ENCODE peak calls at places on chromosomes 11 and 22, in nine cellular contexts. One of them, this sample, is unnamed.
A peak's percentile ranks its signal among the peaks of the same experiment; 100 is the strongest.

GRCh38 chr11:77361184-77361583 is 59.7 kb upstream of the GDPD4 start:
- DNase-seq in PC-3: no peak
- DNase-seq in GM23338: peak; percentile 79
- DNase-seq in mammary epithelial cell: peak; percentile 25
- DNase-seq in HepG2: no peak
- DNase-seq in K562: no peak
- DNase-seq in GM23248: peak; percentile 43
- DNase-seq in fibroblast of lung: peak; percentile 87
- DNase-seq in HCT116: no peak
- DNase-seq in this sample: peak; percentile 3

GRCh38 chr11:70372076-70372475 is 26.3 kb upstream of the CTTN start:
- DNase-seq in HCT116: no peak
- DNase-seq in K562: no peak
- DNase-seq in mammary epithelial cell: no peak
- DNase-seq in fibroblast of lung: no peak
- DNase-seq in GM23338: no peak
- DNase-seq in PC-3: no peak
- DNase-seq in HepG2: no peak
- DNase-seq in GM23248: no peak
- DNase-seq in this sample: no peak

GRCh38 chr11:69598147-69598546 is 42.8 kb upstream of the CCND1 start:
- DNase-seq in PC-3: peak; percentile 37
- DNase-seq in HCT116: no peak
- DNase-seq in fibroblast of lung: no peak
- DNase-seq in mammary epithelial cell: no peak
- DNase-seq in K562: no peak
- DNase-seq in GM23338: peak; percentile 16
- DNase-seq in HepG2: no peak
- DNase-seq in GM23248: no peak
- DNase-seq in this sample: no peak

GRCh38 chr11:29962243-29962642 is 54.6 kb downstream of the KCNA4 start:
- DNase-seq in fibroblast of lung: no peak
- DNase-seq in K562: no peak
- DNase-seq in GM23338: peak; percentile 87
- DNase-seq in HCT116: peak; percentile 1
- DNase-seq in PC-3: peak; percentile 14
- DNase-seq in mammary epithelial cell: peak; percentile 1
- DNase-seq in GM23248: peak; percentile 1
- DNase-seq in HepG2: no peak
- DNase-seq in this sample: peak; percentile 58

GRCh38 chr11:73428227-73428626 is 52.0 kb downstream of the RELT start:
- DNase-seq in HepG2: no peak
- DNase-seq in fibroblast of lung: no peak
- DNase-seq in PC-3: no peak
- DNase-seq in HCT116: no peak
- DNase-seq in GM23248: no peak
- DNase-seq in GM23338: no peak
- DNase-seq in K562: no peak
- DNase-seq in mammary epithelial cell: no peak
- DNase-seq in this sample: no peak

GRCh38 chr11:120031612-120032600 is 106.0 kb downstream of the TRIM29 start:
- DNase-seq in fibroblast of lung: no peak
- DNase-seq in mammary epithelial cell: no peak
- DNase-seq in HepG2: no peak
- DNase-seq in PC-3: no peak
- DNase-seq in HCT116: no peak
- DNase-seq in K562: no peak
- DNase-seq in GM23338: no peak
- DNase-seq in GM23248: no peak
- DNase-seq in this sample: no peak

GRCh38 chr11:64358907-64359711 is at the start of gene RPS6KA4:
- DNase-seq in mammary epithelial cell: peak; percentile 71
- DNase-seq in GM23338: peak; percentile 76
- DNase-seq in HCT116: no peak
- DNase-seq in K562: peak; percentile 92
- DNase-seq in GM23248: peak; percentile 92
- DNase-seq in fibroblast of lung: peak; percentile 64
- DNase-seq in PC-3: peak; percentile 82
- DNase-seq in HepG2: no peak
- DNase-seq in this sample: peak; percentile 88

GRCh38 chr11:2342981-2343380 is 34.1 kb upstream of the CD81 start:
- DNase-seq in GM23338: no peak
- DNase-seq in GM23248: peak; percentile 40
- DNase-seq in fibroblast of lung: no peak
- DNase-seq in HCT116: no peak
- DNase-seq in PC-3: no peak
- DNase-seq in mammary epithelial cell: peak; percentile 10
- DNase-seq in K562: no peak
- DNase-seq in HepG2: no peak
- DNase-seq in this sample: no peak

GRCh38 chr11:74462009-74462408 is 5.3 kb downstream of the KCNE3 start:
- DNase-seq in PC-3: no peak
- DNase-seq in GM23248: peak; percentile 18
- DNase-seq in fibroblast of lung: no peak
- DNase-seq in HCT116: no peak
- DNase-seq in HepG2: peak; percentile 66
- DNase-seq in GM23338: peak; percentile 11
- DNase-seq in mammary epithelial cell: no peak
- DNase-seq in K562: peak; percentile 58
- DNase-seq in this sample: peak; percentile 40

GRCh38 chr11:10906521-10906920 is 48.7 kb upstream of the ZBED5 start:
- DNase-seq in PC-3: peak; percentile 49
- DNase-seq in HCT116: no peak
- DNase-seq in GM23338: no peak
- DNase-seq in HepG2: no peak
- DNase-seq in GM23248: peak; percentile 70
- DNase-seq in fibroblast of lung: peak; percentile 57
- DNase-seq in mammary epithelial cell: no peak
- DNase-seq in K562: no peak
- DNase-seq in this sample: no peak

DNA sequence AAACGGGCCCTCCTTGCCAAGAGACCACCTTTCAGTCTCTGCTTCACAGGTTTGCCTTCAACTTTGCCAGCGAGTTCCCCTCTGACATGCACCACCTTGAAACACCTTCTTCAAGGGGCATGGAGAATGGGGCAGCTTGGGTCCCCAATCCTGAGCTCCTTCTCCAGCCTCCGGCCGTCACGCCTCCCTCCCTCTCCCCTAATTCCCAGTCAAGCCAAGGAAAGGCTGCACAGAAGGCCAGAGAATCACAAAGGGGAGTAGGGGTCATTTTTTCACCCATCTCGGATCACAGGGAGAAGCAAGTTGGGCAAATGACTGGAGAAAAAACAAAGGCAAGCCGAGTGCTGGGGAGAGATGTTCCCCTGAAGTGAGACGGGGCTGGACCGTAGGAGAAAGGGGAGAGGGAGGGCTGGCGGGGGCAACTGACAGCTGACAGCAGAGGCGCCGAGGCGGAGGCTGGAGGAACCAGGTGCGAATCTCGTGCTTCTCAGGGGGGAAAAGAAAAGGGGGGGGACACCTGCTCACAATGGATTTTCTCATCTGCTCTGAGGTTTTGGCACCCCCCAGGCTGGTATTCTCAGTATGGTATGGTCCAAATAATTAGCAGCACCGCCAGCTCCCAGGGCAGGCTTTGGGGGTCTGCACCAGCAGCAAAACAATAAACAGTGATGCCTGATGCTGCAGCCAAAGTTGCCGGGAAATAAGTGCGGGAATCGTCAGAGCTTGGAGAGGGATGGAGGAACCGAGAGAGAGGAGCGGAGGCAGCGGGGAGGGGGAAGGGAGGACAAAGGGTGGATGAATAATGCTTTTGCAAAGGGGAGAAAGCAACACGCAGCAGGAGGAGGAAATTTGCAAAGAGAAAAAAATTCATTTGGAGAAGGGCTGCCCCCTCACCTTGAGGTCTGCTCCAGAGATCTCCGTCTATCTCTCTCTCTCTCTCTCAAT is 649 bp downstream of the YPEL4 start:
- DNase-seq in GM23248: peak; percentile 68
- DNase-seq in K562: no peak
- DNase-seq in HepG2: no peak
- DNase-seq in mammary epithelial cell: no peak
- DNase-seq in PC-3: no peak
- DNase-seq in fibroblast of lung: peak; percentile 28
- DNase-seq in GM23338: peak; percentile 76
- DNase-seq in HCT116: no peak
- DNase-seq in this sample: peak; percentile 73
- TF ChIP-seq EZH2 in GM23248: no peak
- TF ChIP-seq EZH2 in K562: no peak
- TF ChIP-seq EZH2 in HepG2: no peak
- TF ChIP-seq EZH2 in mammary epithelial cell: no peak
- TF ChIP-seq EZH2 in PC-3: no peak
- TF ChIP-seq EZH2 in fibroblast of lung: no peak
- TF ChIP-seq EZH2 in GM23338: no peak
- TF ChIP-seq EZH2 in HCT116: no peak
- TF ChIP-seq EZH2 in this sample: no peak

DNA sequence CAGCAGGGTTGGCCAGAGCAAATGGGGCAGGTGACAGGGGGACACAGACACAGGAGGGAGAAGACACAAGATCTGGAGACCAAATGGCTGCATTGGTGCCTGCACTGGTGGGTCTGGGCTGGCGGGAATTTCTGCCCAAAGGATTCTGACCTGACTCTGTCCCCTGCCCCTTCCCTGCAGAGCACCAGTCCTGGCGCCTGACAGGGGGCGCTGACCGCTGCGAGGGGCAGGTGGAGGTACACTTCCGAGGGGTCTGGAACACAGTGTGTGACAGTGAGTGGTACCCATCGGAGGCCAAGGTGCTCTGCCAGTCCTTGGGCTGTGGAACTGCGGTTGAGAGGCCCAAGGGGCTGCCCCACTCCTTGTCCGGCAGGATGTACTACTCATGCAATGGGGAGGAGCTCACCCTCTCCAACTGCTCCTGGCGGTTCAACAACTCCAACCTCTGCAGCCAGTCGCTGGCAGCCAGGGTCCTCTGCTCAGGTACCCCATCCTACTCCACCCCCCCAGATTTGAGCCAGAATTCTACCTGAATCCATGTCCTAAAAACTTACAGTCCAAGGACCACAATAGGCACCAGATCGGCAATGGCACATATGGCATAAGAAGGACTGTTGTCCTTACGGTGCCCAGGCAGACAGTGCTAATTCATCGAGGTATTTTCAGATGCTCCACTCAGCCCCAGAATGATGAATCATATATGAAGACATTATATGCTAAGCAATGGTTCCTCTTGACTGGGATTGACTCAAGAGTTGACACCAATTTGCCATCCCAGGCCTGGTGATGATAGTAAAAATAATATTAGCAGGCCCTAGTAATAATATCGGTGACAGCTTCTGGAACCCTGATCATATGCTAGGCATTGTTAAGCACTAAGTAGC is 38.2 kb downstream of the CD6 start:
- DNase-seq in PC-3: no peak
- DNase-seq in GM23338: no peak
- DNase-seq in GM23248: no peak
- DNase-seq in HCT116: no peak
- DNase-seq in HepG2: no peak
- DNase-seq in mammary epithelial cell: no peak
- DNase-seq in K562: no peak
- DNase-seq in fibroblast of lung: no peak
- DNase-seq in this sample: no peak
- TF ChIP-seq EZH2 in PC-3: no peak
- TF ChIP-seq EZH2 in GM23338: no peak
- TF ChIP-seq EZH2 in GM23248: no peak
- TF ChIP-seq EZH2 in HCT116: no peak
- TF ChIP-seq EZH2 in HepG2: no peak
- TF ChIP-seq EZH2 in mammary epithelial cell: no peak
- TF ChIP-seq EZH2 in K562: no peak
- TF ChIP-seq EZH2 in fibroblast of lung: no peak
- TF ChIP-seq EZH2 in this sample: no peak

GRCh38 chr22:32722441-32722840 is 79.1 kb upstream of the TIMP3 start:
- DNase-seq in HCT116: no peak
- DNase-seq in mammary epithelial cell: no peak
- DNase-seq in HepG2: no peak
- DNase-seq in PC-3: no peak
- DNase-seq in fibroblast of lung: no peak
- DNase-seq in K562: no peak
- DNase-seq in GM23248: peak; percentile 31
- DNase-seq in GM23338: no peak
- DNase-seq in this sample: no peak

GRCh38 chr22:32725369-32725988 is 76.0 kb upstream of the TIMP3 start:
- DNase-seq in mammary epithelial cell: no peak
- DNase-seq in fibroblast of lung: no peak
- DNase-seq in K562: no peak
- DNase-seq in PC-3: no peak
- DNase-seq in HepG2: peak; percentile 15
- DNase-seq in GM23248: no peak
- DNase-seq in GM23338: no peak
- DNase-seq in HCT116: no peak
- DNase-seq in this sample: no peak

GRCh38 chr22:32720924-32721323 is 80.6 kb upstream of the TIMP3 start:
- DNase-seq in HCT116: no peak
- DNase-seq in PC-3: no peak
- DNase-seq in mammary epithelial cell: no peak
- DNase-seq in GM23338: no peak
- DNase-seq in GM23248: peak; percentile 56
- DNase-seq in fibroblast of lung: peak; percentile 83
- DNase-seq in K562: no peak
- DNase-seq in HepG2: peak; percentile 64
- DNase-seq in this sample: no peak

GRCh38 chr22:32723632-32724031 is 77.9 kb upstream of the TIMP3 start:
- DNase-seq in HepG2: no peak
- DNase-seq in GM23338: no peak
- DNase-seq in K562: no peak
- DNase-seq in PC-3: no peak
- DNase-seq in mammary epithelial cell: peak; percentile 93
- DNase-seq in GM23248: peak; percentile 93
- DNase-seq in fibroblast of lung: peak; percentile 97
- DNase-seq in HCT116: no peak
- DNase-seq in this sample: no peak

GRCh38 chr22:32721328-32722180 is 80.0 kb upstream of the TIMP3 start:
- DNase-seq in HepG2: peak; percentile 20
- DNase-seq in HCT116: no peak
- DNase-seq in PC-3: no peak
- DNase-seq in mammary epithelial cell: no peak
- DNase-seq in GM23338: no peak
- DNase-seq in fibroblast of lung: no peak
- DNase-seq in GM23248: no peak
- DNase-seq in K562: no peak
- DNase-seq in this sample: no peak
- TF ChIP-seq EZH2 in HepG2: no peak
- TF ChIP-seq EZH2 in HCT116: no peak
- TF ChIP-seq EZH2 in PC-3: no peak
- TF ChIP-seq EZH2 in mammary epithelial cell: no peak
- TF ChIP-seq EZH2 in GM23338: no peak
- TF ChIP-seq EZH2 in fibroblast of lung: no peak
- TF ChIP-seq EZH2 in GM23248: no peak
- TF ChIP-seq EZH2 in K562: no peak
- TF ChIP-seq EZH2 in this sample: no peak

DNA sequence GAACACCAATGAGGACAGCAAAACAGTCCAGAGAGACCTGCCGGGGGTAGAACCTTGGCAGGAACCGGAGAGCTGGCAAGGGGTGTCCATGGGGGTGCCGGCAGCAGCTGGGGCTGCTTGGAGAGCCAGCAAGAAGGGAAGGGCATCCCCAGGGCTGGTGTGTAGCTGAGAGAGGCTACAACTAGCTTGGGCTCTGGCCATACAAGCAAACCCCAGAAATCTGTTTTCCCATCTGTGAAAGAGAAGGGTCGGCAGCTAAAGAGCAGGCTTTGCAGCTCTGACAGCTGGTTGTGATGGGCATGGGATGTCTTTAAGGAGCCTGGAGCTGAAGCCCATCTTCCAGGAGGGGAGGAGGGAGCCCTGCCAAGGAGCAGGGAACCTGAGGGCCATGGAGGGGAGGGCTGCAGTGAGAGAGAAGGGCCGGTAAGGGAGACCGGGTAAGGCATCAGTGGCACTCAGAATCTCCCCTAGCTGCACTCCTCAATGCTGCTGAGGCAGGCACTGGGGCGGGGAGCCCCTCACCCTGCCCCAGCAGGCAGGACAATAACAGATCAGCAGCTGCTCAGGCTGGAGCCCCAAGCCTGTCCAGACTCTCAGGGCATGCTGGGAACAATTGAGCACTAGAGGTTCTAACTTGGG is 3.9 kb downstream of the CHST1 start:
- DNase-seq in fibroblast of lung: no peak
- DNase-seq in PC-3: no peak
- DNase-seq in HCT116: no peak
- DNase-seq in K562: no peak
- DNase-seq in GM23338: no peak
- DNase-seq in mammary epithelial cell: no peak
- DNase-seq in GM23248: no peak
- DNase-seq in HepG2: no peak
- DNase-seq in this sample: no peak
- TF ChIP-seq EZH2 in fibroblast of lung: peak; percentile 48
- TF ChIP-seq EZH2 in PC-3: no peak
- TF ChIP-seq EZH2 in HCT116: no peak
- TF ChIP-seq EZH2 in K562: no peak
- TF ChIP-seq EZH2 in GM23338: no peak
- TF ChIP-seq EZH2 in mammary epithelial cell: no peak
- TF ChIP-seq EZH2 in GM23248: no peak
- TF ChIP-seq EZH2 in HepG2: no peak
- TF ChIP-seq EZH2 in this sample: no peak

This sample was measured in neural progenitor cell.